ENCODE peak calls at places on chromosomes 2 and 18, in six cellular contexts. One of them, this sample, is unnamed. For H3K9me3, the result is how much of the 10 kb centered on the place peaks cover.

GRCh38 chr2:176177580-176178270 is 10.7 kb upstream of the HOXD1 start:
- DNase-seq in mammary epithelial cell: no peak
- DNase-seq in CD8-positive, alpha-beta T cell: no peak
- DNase-seq in cardiac muscle cell: no peak
- DNase-seq in esophagus squamous epithelium: no peak
- DNase-seq in H9: peak
- DNase-seq in this sample: no peak

GRCh38 chr18:59870623-59871130 is 29.1 kb upstream of the PMAIP1 start:
- DNase-seq in mammary epithelial cell: no peak
- DNase-seq in CD8-positive, alpha-beta T cell: no peak
- DNase-seq in cardiac muscle cell: no peak
- DNase-seq in esophagus squamous epithelium: no peak
- DNase-seq in H9: no peak
- DNase-seq in this sample: no peak

GRCh38 chr18:74040459-74041332 is 106.9 kb downstream of the FBXO15 start:
- DNase-seq in mammary epithelial cell: no peak
- DNase-seq in CD8-positive, alpha-beta T cell: peak
- DNase-seq in cardiac muscle cell: peak
- DNase-seq in esophagus squamous epithelium: no peak
- DNase-seq in H9: peak
- DNase-seq in this sample: peak

GRCh38 chr2:202038471-202039277 is 5.0 kb downstream of the FZD7 start:
- DNase-seq in mammary epithelial cell: peak
- DNase-seq in CD8-positive, alpha-beta T cell: no peak
- DNase-seq in cardiac muscle cell: no peak
- DNase-seq in esophagus squamous epithelium: no peak
- DNase-seq in H9: peak
- DNase-seq in this sample: no peak

GRCh38 chr2:76008001-76008702 is 297.4 kb upstream of the GCFC2 start:
- DNase-seq in mammary epithelial cell: no peak
- DNase-seq in CD8-positive, alpha-beta T cell: no peak
- DNase-seq in cardiac muscle cell: no peak
- DNase-seq in esophagus squamous epithelium: no peak
- DNase-seq in H9: peak
- DNase-seq in this sample: no peak

GRCh38 chr2:12915792-12916191 is 199.1 kb downstream of the TRIB2 start:
- DNase-seq in mammary epithelial cell: no peak
- DNase-seq in CD8-positive, alpha-beta T cell: no peak
- DNase-seq in cardiac muscle cell: no peak
- DNase-seq in esophagus squamous epithelium: no peak
- DNase-seq in H9: no peak
- DNase-seq in this sample: no peak

GRCh38 chr2:123768233-123768632 is 256.9 kb upstream of the CNTNAP5 start:
- DNase-seq in mammary epithelial cell: no peak
- DNase-seq in CD8-positive, alpha-beta T cell: no peak
- DNase-seq in cardiac muscle cell: no peak
- DNase-seq in esophagus squamous epithelium: no peak
- DNase-seq in H9: no peak
- DNase-seq in this sample: no peak

GRCh38 chr2:26646986-26647672 is 6.0 kb upstream of the CIB4 start:
- DNase-seq in mammary epithelial cell: no peak
- DNase-seq in CD8-positive, alpha-beta T cell: no peak
- DNase-seq in cardiac muscle cell: no peak
- DNase-seq in esophagus squamous epithelium: no peak
- DNase-seq in H9: peak
- DNase-seq in this sample: no peak

GRCh38 chr2:96265349-96265839 is 403 bp downstream of the TMEM127 start:
- DNase-seq in mammary epithelial cell: peak
- DNase-seq in CD8-positive, alpha-beta T cell: peak
- DNase-seq in cardiac muscle cell: no peak
- DNase-seq in esophagus squamous epithelium: no peak
- DNase-seq in H9: no peak
- DNase-seq in this sample: peak

GRCh38 chr2:33291278-33292013 is 185.0 kb upstream of the RASGRP3 start:
- DNase-seq in mammary epithelial cell: peak
- DNase-seq in CD8-positive, alpha-beta T cell: no peak
- DNase-seq in cardiac muscle cell: peak
- DNase-seq in esophagus squamous epithelium: no peak
- DNase-seq in H9: no peak
- DNase-seq in this sample: no peak

GRCh38 chr2:212385241-212385640 is 153.4 kb downstream of the ERBB4 start:
- DNase-seq in mammary epithelial cell: peak
- DNase-seq in CD8-positive, alpha-beta T cell: no peak
- DNase-seq in cardiac muscle cell: no peak
- DNase-seq in esophagus squamous epithelium: no peak
- DNase-seq in H9: no peak
- DNase-seq in this sample: no peak

GRCh38 chr18:49149011-49149410 is 198.2 kb upstream of the SMAD7 start:
- DNase-seq in mammary epithelial cell: no peak
- DNase-seq in CD8-positive, alpha-beta T cell: no peak
- DNase-seq in cardiac muscle cell: no peak
- DNase-seq in esophagus squamous epithelium: no peak
- DNase-seq in H9: no peak
- DNase-seq in this sample: no peak

GRCh38 chr2:45813003-45813601 is 161.6 kb downstream of the PRKCE start:
- DNase-seq in mammary epithelial cell: no peak
- DNase-seq in CD8-positive, alpha-beta T cell: no peak
- DNase-seq in cardiac muscle cell: peak
- DNase-seq in esophagus squamous epithelium: no peak
- DNase-seq in H9: no peak
- DNase-seq in this sample: no peak

GRCh38 chr2:38191516-38191915 is 115.6 kb upstream of the CYP1B1 start:
- DNase-seq in mammary epithelial cell: no peak
- DNase-seq in CD8-positive, alpha-beta T cell: no peak
- DNase-seq in cardiac muscle cell: no peak
- DNase-seq in esophagus squamous epithelium: no peak
- DNase-seq in H9: no peak
- DNase-seq in this sample: no peak

GRCh38 chr2:158034198-158034831 is 67.4 kb upstream of the UPP2 start:
- DNase-seq in mammary epithelial cell: peak
- DNase-seq in CD8-positive, alpha-beta T cell: no peak
- DNase-seq in cardiac muscle cell: peak
- DNase-seq in esophagus squamous epithelium: no peak
- DNase-seq in H9: peak
- DNase-seq in this sample: no peak

GRCh38 chr2:85714841-85715240 is 20.7 kb downstream of the GNLY start:
- DNase-seq in mammary epithelial cell: no peak
- DNase-seq in CD8-positive, alpha-beta T cell: no peak
- DNase-seq in cardiac muscle cell: no peak
- DNase-seq in esophagus squamous epithelium: no peak
- DNase-seq in H9: no peak
- DNase-seq in this sample: no peak

GRCh38 chr2:72619622-72620021 is 206.2 kb downstream of the EXOC6B start:
- DNase-seq in mammary epithelial cell: peak
- DNase-seq in CD8-positive, alpha-beta T cell: no peak
- DNase-seq in cardiac muscle cell: no peak
- DNase-seq in esophagus squamous epithelium: no peak
- DNase-seq in H9: peak
- DNase-seq in this sample: no peak

GRCh38 chr2:85133751-85134254 is 611 bp downstream of the TCF7L1 start:
- DNase-seq in mammary epithelial cell: peak
- DNase-seq in CD8-positive, alpha-beta T cell: no peak
- DNase-seq in cardiac muscle cell: peak
- DNase-seq in esophagus squamous epithelium: no peak
- DNase-seq in H9: no peak
- DNase-seq in this sample: no peak

GRCh38 chr18:45108754-45109153 is 428.1 kb downstream of the SETBP1 start:
- DNase-seq in mammary epithelial cell: no peak
- DNase-seq in CD8-positive, alpha-beta T cell: no peak
- DNase-seq in cardiac muscle cell: no peak
- DNase-seq in esophagus squamous epithelium: no peak
- DNase-seq in H9: no peak
- DNase-seq in this sample: no peak

GRCh38 chr18:26225915-26226228 is 373 bp upstream of the TAF4B start:
- DNase-seq in mammary epithelial cell: no peak
- DNase-seq in CD8-positive, alpha-beta T cell: no peak
- DNase-seq in cardiac muscle cell: no peak
- DNase-seq in esophagus squamous epithelium: no peak
- DNase-seq in H9: no peak
- DNase-seq in this sample: no peak

GRCh38 chr18:32195881-32196815 is 6.3 kb downstream of the MEP1B start:
- DNase-seq in mammary epithelial cell: no peak
- DNase-seq in CD8-positive, alpha-beta T cell: no peak
- DNase-seq in cardiac muscle cell: no peak
- DNase-seq in esophagus squamous epithelium: no peak
- DNase-seq in H9: no peak
- DNase-seq in this sample: no peak

GRCh38 chr2:102114851-102115497 is 27.6 kb upstream of the IL1R1 start:
- DNase-seq in mammary epithelial cell: no peak
- DNase-seq in CD8-positive, alpha-beta T cell: no peak
- DNase-seq in cardiac muscle cell: peak
- DNase-seq in esophagus squamous epithelium: no peak
- DNase-seq in H9: no peak
- DNase-seq in this sample: no peak

GRCh38 chr2:52335727-52336126 is 1303.8 kb upstream of the NRXN1 start:
- DNase-seq in mammary epithelial cell: no peak
- DNase-seq in CD8-positive, alpha-beta T cell: no peak
- DNase-seq in cardiac muscle cell: no peak
- DNase-seq in esophagus squamous epithelium: no peak
- DNase-seq in H9: no peak
- DNase-seq in this sample: no peak
- H3K9me3 ChIP-seq in mammary epithelial cell: under half
- H3K9me3 ChIP-seq in CD8-positive, alpha-beta T cell: under half
- H3K9me3 ChIP-seq in cardiac muscle cell: under half
- H3K9me3 ChIP-seq in esophagus squamous epithelium: under half
- H3K9me3 ChIP-seq in H9: under half
- H3K9me3 ChIP-seq in this sample: under half

DNA sequence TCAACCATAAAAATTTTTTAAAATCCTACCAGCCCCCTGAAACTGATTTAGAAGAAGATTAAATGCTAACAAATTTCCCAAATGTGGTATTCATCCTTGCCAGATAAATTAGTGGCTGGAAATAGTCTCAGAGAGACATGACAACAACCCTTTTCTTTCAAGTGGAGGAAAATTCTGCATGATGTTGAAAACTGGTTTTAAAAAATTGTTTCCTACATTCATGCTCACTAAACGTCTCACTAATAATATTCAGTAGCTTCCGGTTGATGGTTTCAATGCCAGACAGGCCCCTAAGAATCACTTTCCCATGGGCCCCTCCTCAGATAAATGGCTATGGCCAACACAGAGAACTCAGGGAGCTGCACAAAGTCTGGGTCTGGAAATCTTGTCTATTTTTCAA is 43.2 kb downstream of the NCKAP5 start:
- DNase-seq in mammary epithelial cell: no peak
- DNase-seq in CD8-positive, alpha-beta T cell: no peak
- DNase-seq in cardiac muscle cell: no peak
- DNase-seq in esophagus squamous epithelium: no peak
- DNase-seq in H9: no peak
- DNase-seq in this sample: no peak
- H3K9me3 ChIP-seq in mammary epithelial cell: under half
- H3K9me3 ChIP-seq in CD8-positive, alpha-beta T cell: under half
- H3K9me3 ChIP-seq in cardiac muscle cell: under half
- H3K9me3 ChIP-seq in esophagus squamous epithelium: under half
- H3K9me3 ChIP-seq in H9: under half
- H3K9me3 ChIP-seq in this sample: under half

DNA sequence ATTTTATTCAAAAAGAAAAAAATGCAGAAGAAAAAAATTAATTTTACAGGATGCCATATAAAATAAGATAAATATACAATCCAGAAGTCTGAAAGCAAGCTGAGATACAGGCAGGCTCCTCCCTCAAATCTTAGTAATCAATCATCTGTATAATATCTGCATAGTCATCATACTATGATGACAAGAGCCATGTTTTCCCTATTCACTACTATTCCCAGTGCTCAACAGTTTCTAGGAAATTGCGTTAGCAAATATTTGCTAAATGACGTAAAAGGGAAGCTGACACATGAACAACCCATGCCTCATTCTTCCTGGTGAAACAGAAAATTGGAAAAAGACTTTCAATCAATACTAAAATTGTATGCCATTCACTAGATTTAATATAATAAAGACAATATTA is 793.2 kb downstream of the SUCLG1 start:
- DNase-seq in mammary epithelial cell: no peak
- DNase-seq in CD8-positive, alpha-beta T cell: no peak
- DNase-seq in cardiac muscle cell: peak
- DNase-seq in esophagus squamous epithelium: no peak
- DNase-seq in H9: no peak
- DNase-seq in this sample: no peak
- H3K9me3 ChIP-seq in mammary epithelial cell: under half
- H3K9me3 ChIP-seq in CD8-positive, alpha-beta T cell: under half
- H3K9me3 ChIP-seq in cardiac muscle cell: under half
- H3K9me3 ChIP-seq in esophagus squamous epithelium: under half
- H3K9me3 ChIP-seq in H9: under half
- H3K9me3 ChIP-seq in this sample: under half

DNA sequence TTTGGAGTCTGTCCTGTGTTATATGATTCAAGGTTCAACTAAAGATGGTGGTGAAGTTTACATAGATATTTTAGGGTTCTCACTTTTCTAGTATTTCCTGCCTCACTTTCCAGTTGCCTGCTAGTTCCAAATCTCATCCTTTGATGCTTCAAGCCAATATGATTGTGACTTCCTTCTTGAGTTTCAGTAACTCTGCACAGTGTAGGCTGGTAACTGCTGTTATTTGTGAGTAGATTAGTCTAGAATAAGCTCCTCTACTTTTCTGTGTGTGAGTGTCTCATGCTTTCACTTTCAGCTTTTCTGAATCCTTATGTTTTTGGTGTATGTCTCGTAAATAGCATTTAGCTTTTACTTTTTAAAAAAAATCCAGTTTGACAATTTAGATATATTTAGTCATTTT is 42.6 kb downstream of the GALNT1 start:
- DNase-seq in mammary epithelial cell: no peak
- DNase-seq in CD8-positive, alpha-beta T cell: no peak
- DNase-seq in cardiac muscle cell: no peak
- DNase-seq in esophagus squamous epithelium: no peak
- DNase-seq in H9: no peak
- DNase-seq in this sample: no peak
- H3K9me3 ChIP-seq in mammary epithelial cell: under half
- H3K9me3 ChIP-seq in CD8-positive, alpha-beta T cell: under half
- H3K9me3 ChIP-seq in cardiac muscle cell: under half
- H3K9me3 ChIP-seq in esophagus squamous epithelium: under half
- H3K9me3 ChIP-seq in H9: under half
- H3K9me3 ChIP-seq in this sample: under half

GRCh38 chr18:71374294-71374693 is 1085.4 kb downstream of the SOCS6 start:
- DNase-seq in mammary epithelial cell: no peak
- DNase-seq in CD8-positive, alpha-beta T cell: no peak
- DNase-seq in cardiac muscle cell: peak
- DNase-seq in esophagus squamous epithelium: no peak
- DNase-seq in H9: peak
- DNase-seq in this sample: no peak
- H3K9me3 ChIP-seq in mammary epithelial cell: under half
- H3K9me3 ChIP-seq in CD8-positive, alpha-beta T cell: under half
- H3K9me3 ChIP-seq in cardiac muscle cell: under half
- H3K9me3 ChIP-seq in esophagus squamous epithelium: under half
- H3K9me3 ChIP-seq in H9: under half
- H3K9me3 ChIP-seq in this sample: under half

GRCh38 chr2:120155308-120155707 is 67.9 kb downstream of the TMEM185B start:
- DNase-seq in mammary epithelial cell: no peak
- DNase-seq in CD8-positive, alpha-beta T cell: no peak
- DNase-seq in cardiac muscle cell: no peak
- DNase-seq in esophagus squamous epithelium: no peak
- DNase-seq in H9: no peak
- DNase-seq in this sample: no peak
- H3K9me3 ChIP-seq in mammary epithelial cell: under half
- H3K9me3 ChIP-seq in CD8-positive, alpha-beta T cell: under half
- H3K9me3 ChIP-seq in cardiac muscle cell: under half
- H3K9me3 ChIP-seq in esophagus squamous epithelium: under half
- H3K9me3 ChIP-seq in H9: under half
- H3K9me3 ChIP-seq in this sample: under half

This sample was measured in T-helper 17 cell.